ENCODE peak calls at places on chromosomes 16 and 17, in seven cellular contexts. Q is mesendoderm; B is stimulated activated CD4-positive, alpha-beta T cell treated with anti-CD3 and anti-CD28 coated beads, Interleukin-1b, Interleukin-23, amount 100 ng/mL, for 1 hour; J is NCI-H69; G is Right ventricle myocardium superior; W is fibroblast of villous mesenchyme; E is SHP77 treated with DMSO at 0.1 percent for 48 hours. T is an unnamed sample.

GRCh38 chr17:4003501-4004421 is 39.5 kb upstream of the ATP2A3 start:
- DNase-seq in Q (peak; percentile 61), B (no peak), J (no peak), G (no peak), W (no peak), E (no peak), T (no peak)

GRCh38 chr17:77436058-77436442 is 295.3 kb downstream of the SEC14L1 start:
- DNase-seq in Q (peak; percentile 91), B (no peak), J (no peak), G (peak; percentile 69), W (peak; percentile 84), E (no peak), T (no peak)

GRCh38 chr16:75301804-75302203 is 50.4 kb upstream of the BCAR1 start:
- DNase-seq in Q (no peak), B (no peak), J (no peak), G (no peak), W (no peak), E (no peak), T (peak; percentile 61)

GRCh38 chr17:45284176-45285140 is 22.6 kb upstream of the SPATA32 start:
- DNase-seq in Q (peak; percentile 28), B (no peak), J (peak; percentile 30), G (peak; percentile 85), W (no peak), E (no peak), T (no peak)

GRCh38 chr17:36705651-36706436 is 104.5 kb downstream of the MRM1 start:
- DNase-seq in Q (peak; percentile 72), B (peak; percentile 18), J (peak; percentile 73), G (no peak), W (peak; percentile 24), E (peak; percentile 4), T (peak; percentile 50)

GRCh38 chr17:72604518-72604917 is 483.7 kb downstream of the SOX9 start:
- DNase-seq in Q (no peak), B (no peak), J (no peak), G (no peak), W (no peak), E (peak; percentile 89), T (no peak)

GRCh38 chr17:77281904-77282367 is 141.2 kb downstream of the SEC14L1 start:
- DNase-seq in Q (peak; percentile 52), B (no peak), J (peak; percentile 71), G (no peak), W (no peak), E (no peak), T (no peak)

GRCh38 chr17:6070280-6070894 is at the start of gene WSCD1:
- DNase-seq in Q (no peak), B (no peak), J (peak; percentile 66), G (no peak), W (no peak), E (no peak), T (peak; percentile 69)

GRCh38 chr16:29696881-29697331 is 17.9 kb downstream of the QPRT start:
- DNase-seq in Q (no peak), B (no peak), J (no peak), G (no peak), W (no peak), E (no peak), T (no peak)

GRCh38 chr17:33981713-33982601 is 273.1 kb upstream of the CCL2 start:
- DNase-seq in Q (no peak), B (no peak), J (peak; percentile 99), G (no peak), W (no peak), E (no peak), T (no peak)

GRCh38 chr17:17971431-17972125 is 622 bp downstream of the TOM1L2 start:
- DNase-seq in Q (peak; percentile 34), B (no peak), J (peak; percentile 31), G (no peak), W (peak; percentile 17), E (no peak), T (peak; percentile 18)

GRCh38 chr17:50100921-50101345 is 5.8 kb downstream of the PDK2 start:
- DNase-seq in Q (peak; percentile 51), B (no peak), J (peak; percentile 54), G (no peak), W (peak; percentile 33), E (no peak), T (peak; percentile 39)

GRCh38 chr17:45355087-45355486 is 38.3 kb upstream of the MAP3K14 start:
- DNase-seq in Q (peak; percentile 50), B (no peak), J (no peak), G (no peak), W (no peak), E (no peak), T (no peak)

GRCh38 chr16:81505011-81505660 is 60.5 kb downstream of the CMIP start:
- DNase-seq in Q (peak; percentile 51), B (no peak), J (no peak), G (no peak), W (no peak), E (no peak), T (no peak)

GRCh38 chr17:12007466-12007865 is 10.2 kb upstream of the ZNF18 start:
- DNase-seq in Q (no peak), B (no peak), J (no peak), G (no peak), W (no peak), E (no peak), T (no peak)

GRCh38 chr17:31538080-31538762 is 146.7 kb downstream of the RAB11FIP4 start:
- DNase-seq in Q (no peak), B (no peak), J (peak; percentile 31), G (no peak), W (no peak), E (no peak), T (no peak)

GRCh38 chr16:27232061-27232841 is 28.9 kb downstream of the KDM8 start:
- DNase-seq in Q (no peak), B (no peak), J (no peak), G (peak; percentile 43), W (no peak), E (no peak), T (no peak)

GRCh38 chr17:69485126-69485724 is 70.7 kb downstream of the MAP2K6 start:
- DNase-seq in Q (no peak), B (no peak), J (no peak), G (no peak), W (no peak), E (no peak), T (no peak)

GRCh38 chr17:38864636-38865398 is 5.0 kb upstream of the LASP1 start:
- DNase-seq in Q (peak; percentile 84), B (no peak), J (peak; percentile 63), G (no peak), W (peak; percentile 54), E (no peak), T (peak; percentile 41)

GRCh38 chr17:1181769-1182137 is 2.0 kb upstream of the ABR start:
- DNase-seq in Q (no peak), B (no peak), J (no peak), G (no peak), W (peak; percentile 47), E (no peak), T (no peak)

GRCh38 chr16:4914528-4915225 is 22.3 kb downstream of the PPL start:
- DNase-seq in Q (no peak), B (no peak), J (no peak), G (no peak), W (no peak), E (no peak), T (no peak)

GRCh38 chr17:45768000-45768399 is 16.1 kb upstream of the CRHR1 start:
- DNase-seq in Q (peak; percentile 85), B (no peak), J (no peak), G (no peak), W (no peak), E (no peak), T (no peak)

GRCh38 chr17:45234641-45235040 is 13.0 kb downstream of the FMNL1 start:
- DNase-seq in Q (peak; percentile 75), B (no peak), J (peak; percentile 77), G (peak; percentile 38), W (no peak), E (peak; percentile 27), T (no peak)

GRCh38 chr17:76252040-76252954 is 12.0 kb upstream of the RNF157 start:
- DNase-seq in Q (no peak), B (no peak), J (no peak), G (peak; percentile 72), W (peak; percentile 96), E (no peak), T (peak; percentile 90)

GRCh38 chr17:68843522-68843921 is 111.7 kb downstream of the ABCA8 start:
- DNase-seq in Q (no peak), B (no peak), J (no peak), G (no peak), W (peak; percentile 63), E (no peak), T (no peak)